ENCODE peak calls at places on chromosomes 12 and 14, in nine cellular contexts. W is endothelial cell; M is lower lobe of right lung; N is cardiac muscle cell; Z is BE2C; T is esophagus squamous epithelium; Y is AG10803; L is lower leg skin; V is CD4-positive, alpha-beta T cell. A is an unnamed sample.

GRCh38 chr12:122866379-122866778 is 29.5 kb downstream of the VPS37B start:
- DNase-seq in Y (no peak), M (no peak), V (no peak), Z (no peak), T (no peak), N (no peak), W (no peak), L (peak), A (no peak)

GRCh38 chr14:43356984-43357545 is 1150.0 kb downstream of the FSCB start:
- DNase-seq in M (no peak), Y (no peak), T (no peak), V (no peak), L (no peak), W (no peak), N (no peak), Z (no peak), A (no peak)

GRCh38 chr12:18476866-18477265 is 215.5 kb downstream of the PIK3C2G start:
- DNase-seq in L (no peak), T (no peak), N (no peak), V (no peak), M (no peak), Y (peak), Z (no peak), W (no peak), A (no peak)

GRCh38 chr12:112971248-112971647 is 7.1 kb upstream of the OAS2 start:
- DNase-seq in V (no peak), Z (peak), T (no peak), W (no peak), N (no peak), L (no peak), M (no peak), Y (peak), A (peak)

GRCh38 chr12:8028267-8028666 is 4.2 kb upstream of the FOXJ2 start:
- DNase-seq in L (no peak), N (no peak), Z (no peak), W (no peak), T (no peak), Y (no peak), M (no peak), V (no peak), A (no peak)

GRCh38 chr12:113184098-113184899 is 979 bp downstream of the DDX54 start:
- DNase-seq in M (peak), Z (no peak), W (no peak), T (no peak), V (no peak), N (no peak), L (no peak), Y (no peak), A (no peak)

GRCh38 chr12:120713861-120714482 is 3.7 kb downstream of the UNC119B start:
- DNase-seq in M (no peak), V (peak), W (peak), Z (peak), L (no peak), Y (peak), N (peak), T (no peak), A (peak)

GRCh38 chr12:110563702-110564470 is 19.2 kb downstream of the PPTC7 start:
- DNase-seq in M (no peak), Z (no peak), V (no peak), W (no peak), L (no peak), Y (peak), N (peak), T (no peak), A (no peak)

GRCh38 chr12:126159139-126159538 is 1093.9 kb downstream of the AACS start:
- DNase-seq in M (no peak), W (no peak), N (no peak), V (no peak), T (no peak), L (no peak), Y (no peak), Z (no peak), A (no peak)

GRCh38 chr12:74317741-74318140 is 219.9 kb upstream of the ATXN7L3B start:
- DNase-seq in Y (no peak), Z (no peak), V (no peak), W (no peak), M (no peak), T (no peak), N (no peak), L (no peak), A (no peak)

DNA sequence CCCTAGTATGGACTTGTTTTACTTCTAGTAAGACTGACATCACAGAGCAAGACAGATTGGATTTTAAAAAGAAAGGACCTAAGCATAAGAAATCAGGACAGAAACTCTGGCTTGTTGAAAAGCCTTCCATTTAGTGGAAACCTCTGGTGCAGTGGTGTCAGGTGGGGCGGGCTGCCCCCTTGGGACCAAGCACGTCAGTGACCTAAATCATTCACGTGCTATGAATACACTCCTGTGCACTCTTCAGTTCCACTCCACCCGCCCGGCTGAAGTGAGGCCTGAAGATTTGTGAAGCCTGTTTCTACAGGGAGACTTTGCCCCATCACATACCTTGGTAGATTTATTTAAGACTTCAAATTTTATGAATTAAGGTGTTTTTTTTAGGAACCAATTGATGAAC is 58.2 kb upstream of the STRN3 start:
- DNase-seq in V (no peak), M (no peak), T (no peak), Z (peak), L (peak), N (peak), W (no peak), Y (no peak), A (no peak)
- TF ChIP-seq CTCF in V (no peak), M (no peak), T (no peak), Z (no peak), L (no peak), N (no peak), W (no peak), Y (no peak), A (no peak)

DNA sequence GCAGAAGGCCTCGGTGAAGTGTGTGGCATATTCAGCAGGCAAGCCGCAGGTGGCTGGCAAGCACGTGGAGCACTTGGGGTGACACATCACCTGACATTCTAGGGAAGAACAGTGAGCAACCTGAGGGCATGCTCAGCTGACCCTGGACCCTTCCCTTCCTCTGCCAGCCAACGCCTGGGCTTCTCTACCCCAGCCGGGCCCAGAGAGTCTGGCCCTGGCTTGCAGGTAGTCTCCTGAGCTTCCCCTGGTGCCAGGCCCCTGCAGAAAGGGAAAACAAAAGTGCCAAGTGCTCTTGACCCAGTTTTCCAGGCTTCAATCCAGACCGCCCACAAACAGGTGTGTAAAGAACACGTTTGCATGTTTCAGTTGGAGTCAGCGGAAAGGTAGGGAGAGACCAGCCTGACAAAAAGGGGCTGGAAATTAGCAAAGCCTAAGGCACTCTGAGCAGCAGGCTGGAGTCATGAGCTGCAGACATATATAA is 45.7 kb downstream of the PRKAB1 start:
- DNase-seq in V (no peak), T (no peak), L (peak), N (no peak), W (no peak), Y (no peak), Z (no peak), M (peak), A (no peak)
- TF ChIP-seq CTCF in V (no peak), T (no peak), L (no peak), N (no peak), W (no peak), Y (no peak), Z (no peak), M (no peak), A (no peak)

GRCh38 chr12:4587108-4587507 is 25.1 kb downstream of the DYRK4 start:
- DNase-seq in Y (no peak), L (no peak), T (no peak), W (no peak), V (no peak), M (no peak), N (no peak), Z (no peak), A (no peak)
- TF ChIP-seq CTCF in Y (no peak), L (no peak), T (no peak), W (no peak), V (no peak), M (no peak), N (no peak), Z (no peak), A (no peak)

DNA sequence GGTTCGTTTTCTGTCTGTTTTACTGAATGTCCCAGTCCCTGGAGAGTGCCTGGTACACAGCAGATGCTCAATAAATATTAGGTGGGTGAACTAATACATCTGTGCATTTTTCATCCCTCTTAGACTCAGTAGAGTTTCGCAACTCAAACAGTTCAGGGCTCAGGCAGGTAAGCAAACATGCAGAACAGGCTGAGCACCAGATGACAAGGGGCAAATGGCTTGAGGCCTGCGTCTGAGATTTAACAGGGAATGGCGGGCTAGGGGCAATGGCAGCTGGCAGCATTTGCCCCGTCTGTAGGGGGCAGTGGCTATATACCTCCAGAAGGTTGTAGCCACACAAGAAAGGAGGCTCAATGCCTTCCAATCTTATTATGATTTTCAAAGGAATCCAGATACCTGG is 8.6 kb upstream of the RAN start:
- DNase-seq in V (no peak), L (no peak), Y (no peak), W (no peak), T (no peak), Z (no peak), M (no peak), N (no peak), A (no peak)
- TF ChIP-seq CTCF in V (no peak), L (no peak), Y (no peak), W (peak), T (no peak), Z (peak), M (no peak), N (no peak), A (no peak)

GRCh38 chr14:95611293-95611880 is 74.8 kb upstream of the TCL1B start:
- DNase-seq in Y (no peak), T (no peak), M (no peak), L (no peak), V (no peak), N (no peak), W (no peak), Z (no peak), A (no peak)

GRCh38 chr14:95614335-95614734 is 71.9 kb upstream of the TCL1B start:
- DNase-seq in L (no peak), W (no peak), T (no peak), M (no peak), Z (no peak), Y (no peak), V (no peak), N (no peak), A (no peak)

DNA sequence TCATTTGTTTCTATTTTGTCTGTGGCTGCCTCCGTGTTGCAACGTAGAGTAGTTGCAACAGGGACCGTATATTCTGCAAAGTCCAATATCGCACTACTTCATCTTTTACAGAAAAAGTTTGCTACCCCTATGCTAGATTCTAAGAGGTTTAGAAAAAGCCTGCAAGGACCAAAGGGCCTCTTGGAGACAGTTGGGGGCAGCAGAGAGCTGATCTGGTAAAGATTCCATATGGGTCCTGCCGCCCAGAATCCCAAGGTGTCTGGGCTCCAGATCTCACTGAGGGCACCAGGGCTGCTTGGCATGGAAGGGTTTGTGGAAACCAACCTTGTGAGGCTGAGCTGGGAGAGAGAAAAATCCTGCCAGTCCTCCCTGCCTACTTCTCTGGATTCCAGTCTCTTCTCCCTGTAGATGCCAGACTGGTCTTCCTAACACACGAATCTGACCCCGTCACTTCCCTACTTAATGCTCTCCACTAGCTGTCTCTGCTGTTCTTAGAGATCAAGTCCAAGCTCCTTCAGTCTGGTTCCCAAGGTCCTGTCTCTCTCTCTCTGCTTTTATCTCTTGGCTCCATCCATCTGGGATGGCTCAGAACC is 74.6 kb downstream of the GLRX5 start:
- DNase-seq in M (no peak), V (no peak), N (peak), L (no peak), Z (peak), T (no peak), W (peak), Y (peak), A (no peak)
- TF ChIP-seq CTCF in M (peak), V (no peak), N (peak), L (no peak), Z (peak), T (peak), W (peak), Y (peak), A (peak)

DNA sequence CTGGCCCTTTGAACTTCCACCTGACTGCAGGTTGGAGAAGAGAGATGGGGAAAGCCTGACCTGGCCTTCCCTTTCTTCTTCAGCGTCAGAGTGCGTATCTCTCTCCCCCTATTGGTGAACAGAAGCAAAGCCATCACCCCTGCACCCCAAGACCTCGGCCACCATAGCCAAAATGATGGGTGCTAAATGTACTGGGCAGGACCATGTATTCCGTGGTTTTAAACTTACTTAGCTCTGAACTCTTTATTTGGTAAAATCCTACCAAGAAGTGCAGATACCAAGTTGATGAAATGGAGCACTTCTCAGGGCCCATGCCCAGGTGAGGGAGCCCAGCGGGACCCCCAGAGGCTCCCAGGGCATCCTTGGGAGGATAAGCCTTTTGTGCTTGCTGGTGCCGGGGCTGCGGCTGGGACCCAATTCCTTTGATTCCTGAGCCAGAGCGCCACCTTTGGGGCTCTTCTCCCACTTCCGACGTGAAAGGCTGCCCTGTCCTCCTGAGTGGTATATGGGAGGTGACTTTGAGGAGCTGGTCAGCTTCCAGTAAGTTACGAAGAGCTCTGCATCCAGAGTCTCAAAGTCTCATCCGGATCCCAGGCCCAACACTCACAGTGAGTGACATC is 9.4 kb downstream of the CCND2 start:
- DNase-seq in W (no peak), L (no peak), Z (no peak), N (no peak), V (no peak), M (no peak), Y (no peak), T (no peak), A (no peak)
- TF ChIP-seq CTCF in W (no peak), L (no peak), Z (no peak), N (no peak), V (no peak), M (no peak), Y (no peak), T (no peak), A (no peak)

DNA sequence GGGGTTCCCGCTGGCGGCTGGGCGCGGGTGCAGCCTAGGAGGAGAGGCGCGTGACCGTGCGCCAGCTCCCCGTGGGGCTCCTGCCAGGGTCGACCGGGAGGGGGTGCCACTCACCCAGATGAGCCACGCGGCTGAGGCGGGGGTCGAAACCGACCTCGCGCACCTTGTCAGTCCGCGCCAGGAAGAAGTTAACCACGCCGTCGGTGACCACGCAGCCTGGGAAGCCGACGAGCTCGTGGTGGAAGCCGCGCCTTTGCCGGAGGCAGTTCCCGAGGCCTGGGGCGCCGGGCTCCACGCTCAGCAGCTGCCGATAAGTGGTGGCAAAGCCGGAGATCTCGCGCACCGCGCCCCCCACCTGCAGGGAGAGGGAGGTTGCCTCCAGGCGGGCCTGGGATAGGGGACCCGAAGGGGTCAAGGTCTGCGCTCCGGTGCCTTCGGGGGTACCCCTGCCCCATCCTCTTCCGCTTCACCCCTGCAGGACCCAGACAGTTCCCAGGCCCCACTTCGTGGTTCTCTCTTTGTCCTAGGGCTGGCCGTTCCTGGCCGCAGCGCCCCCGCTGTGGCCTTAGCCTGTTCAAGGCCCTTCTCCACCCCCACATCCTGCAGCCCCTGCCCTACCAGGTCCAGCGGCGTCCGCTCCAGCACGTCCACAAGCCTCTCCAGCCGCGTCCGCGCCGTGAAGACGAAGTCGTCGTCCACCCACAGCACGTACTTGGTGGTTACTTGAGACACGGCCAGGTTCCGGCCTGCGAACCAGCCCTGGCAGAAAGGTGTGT is 5.3 kb downstream of the B4GALNT1 start:
- DNase-seq in V (no peak), W (peak), Y (no peak), T (no peak), Z (no peak), M (no peak), L (peak), N (no peak), A (no peak)
- TF ChIP-seq CTCF in V (no peak), W (no peak), Y (no peak), T (no peak), Z (no peak), M (no peak), L (no peak), N (peak), A (peak)

DNA sequence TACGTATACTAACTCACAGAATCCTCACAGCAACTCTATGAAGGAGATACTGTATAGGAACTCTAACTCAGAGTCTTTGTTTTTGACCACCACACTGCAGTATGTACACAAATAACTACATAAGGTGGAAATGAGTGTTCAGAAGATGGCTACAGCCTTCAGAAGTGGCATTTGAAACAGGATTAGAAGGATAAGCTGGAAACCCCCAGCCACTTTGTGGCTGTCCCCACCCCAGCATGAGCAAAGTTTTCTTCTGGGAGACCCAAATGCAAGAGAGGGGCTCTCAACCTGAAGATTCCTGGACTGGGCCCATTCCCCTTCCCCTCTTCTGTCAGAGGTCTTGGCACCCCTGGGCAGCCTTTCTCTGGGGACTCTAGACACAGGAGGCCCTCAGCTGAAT is 43.2 kb upstream of the PNMA1 start:
- DNase-seq in N (no peak), Z (no peak), T (no peak), L (no peak), V (no peak), W (no peak), Y (no peak), M (no peak), A (no peak)
- TF ChIP-seq CTCF in N (no peak), Z (no peak), T (no peak), L (no peak), V (no peak), W (no peak), Y (no peak), M (no peak), A (no peak)

A was measured in HFF-Myc.